ENCODE peak calls at places on chromosomes 12 and 14, in eight cellular contexts. V is GM12865, A is RWPE1, U is OCI-LY7, Y is neural crest cell, S is GM10248, B is choroid plexus epithelial cell, R is cardiac fibroblast. E is an unnamed sample.

GRCh38 chr12:18632848-18633247 is 105.0 kb downstream of the PLCZ1 start:
- DNase-seq in V (no peak), A (no peak), U (no peak), Y (no peak), S (no peak), B (no peak), R (no peak), E (no peak)

GRCh38 chr14:59267046-59267445 is 78.6 kb downstream of the DAAM1 start:
- DNase-seq in V (peak; percentile 11), A (no peak), U (no peak), Y (no peak), S (no peak), B (no peak), R (no peak), E (no peak)

GRCh38 chr12:50072198-50072907 is 12.8 kb upstream of the SMARCD1 start:
- DNase-seq in V (no peak), A (no peak), U (no peak), Y (no peak), S (no peak), B (no peak), R (no peak), E (no peak)

GRCh38 chr12:120669055-120669828 is 17.7 kb upstream of the MLEC start:
- DNase-seq in V (peak; percentile 75), A (no peak), U (peak; percentile 72), Y (peak; percentile 28), S (no peak), B (peak; percentile 46), R (no peak), E (peak; percentile 48)

GRCh38 chr12:8639936-8640335 is 22.7 kb downstream of the MFAP5 start:
- DNase-seq in V (no peak), A (no peak), U (no peak), Y (no peak), S (no peak), B (no peak), R (no peak), E (no peak)

GRCh38 chr14:20477211-20477876 is 8.1 kb downstream of the PNP start:
- DNase-seq in V (no peak), A (no peak), U (peak; percentile 51), Y (no peak), S (no peak), B (peak; percentile 49), R (peak; percentile 51), E (no peak)

GRCh38 chr12:3315201-3315661 is 175.8 kb upstream of the PRMT8 start:
- DNase-seq in V (no peak), A (peak; percentile 79), U (no peak), Y (no peak), S (no peak), B (peak; percentile 69), R (peak; percentile 70), E (peak; percentile 53)

GRCh38 chr12:110245278-110245868 is 35.7 kb upstream of the ATP2A2 start:
- DNase-seq in V (peak; percentile 68), A (no peak), U (peak; percentile 68), Y (peak; percentile 9), S (peak; percentile 55), B (no peak), R (peak; percentile 33), E (peak; percentile 54)

GRCh38 chr12:89354630-89354931 is 2.3 kb upstream of the DUSP6 start:
- DNase-seq in V (peak; percentile 11), A (no peak), U (no peak), Y (no peak), S (peak; percentile 25), B (peak; percentile 19), R (no peak), E (no peak)

GRCh38 chr12:68915055-68915454 is 17.9 kb downstream of the CPM start:
- DNase-seq in V (no peak), A (no peak), U (no peak), Y (no peak), S (no peak), B (peak; percentile 92), R (peak; percentile 98), E (peak; percentile 47)

GRCh38 chr14:68394113-68394718 is 398.7 kb downstream of the ZFP36L1 start:
- DNase-seq in V (no peak), A (no peak), U (no peak), Y (no peak), S (no peak), B (peak; percentile 27), R (no peak), E (no peak)

GRCh38 chr14:71720978-71721624 is 211.1 kb upstream of the RGS6 start:
- DNase-seq in V (peak; percentile 66), A (peak; percentile 50), U (peak; percentile 30), Y (peak; percentile 58), S (no peak), B (peak; percentile 94), R (peak; percentile 92), E (peak; percentile 79)

GRCh38 chr12:32151081-32151480 is 44.4 kb downstream of the BICD1 start:
- DNase-seq in V (no peak), A (no peak), U (no peak), Y (no peak), S (no peak), B (peak; percentile 13), R (no peak), E (no peak)

GRCh38 chr12:94318178-94318577 is 141.5 kb downstream of the CEP83 start:
- DNase-seq in V (peak; percentile 27), A (no peak), U (peak; percentile 25), Y (no peak), S (no peak), B (no peak), R (no peak), E (no peak)

GRCh38 chr12:57226588-57227314 is 2.8 kb upstream of the SHMT2 start:
- DNase-seq in V (no peak), A (no peak), U (peak; percentile 47), Y (no peak), S (no peak), B (no peak), R (no peak), E (no peak)

GRCh38 chr12:107649615-107650014 is 36.0 kb upstream of the PWP1 start:
- DNase-seq in V (no peak), A (no peak), U (no peak), Y (no peak), S (no peak), B (no peak), R (no peak), E (no peak)
- TF ChIP-seq CTCF in V (no peak), A (no peak), U (no peak), Y (no peak), S (no peak), B (no peak), R (no peak), E (no peak)

DNA sequence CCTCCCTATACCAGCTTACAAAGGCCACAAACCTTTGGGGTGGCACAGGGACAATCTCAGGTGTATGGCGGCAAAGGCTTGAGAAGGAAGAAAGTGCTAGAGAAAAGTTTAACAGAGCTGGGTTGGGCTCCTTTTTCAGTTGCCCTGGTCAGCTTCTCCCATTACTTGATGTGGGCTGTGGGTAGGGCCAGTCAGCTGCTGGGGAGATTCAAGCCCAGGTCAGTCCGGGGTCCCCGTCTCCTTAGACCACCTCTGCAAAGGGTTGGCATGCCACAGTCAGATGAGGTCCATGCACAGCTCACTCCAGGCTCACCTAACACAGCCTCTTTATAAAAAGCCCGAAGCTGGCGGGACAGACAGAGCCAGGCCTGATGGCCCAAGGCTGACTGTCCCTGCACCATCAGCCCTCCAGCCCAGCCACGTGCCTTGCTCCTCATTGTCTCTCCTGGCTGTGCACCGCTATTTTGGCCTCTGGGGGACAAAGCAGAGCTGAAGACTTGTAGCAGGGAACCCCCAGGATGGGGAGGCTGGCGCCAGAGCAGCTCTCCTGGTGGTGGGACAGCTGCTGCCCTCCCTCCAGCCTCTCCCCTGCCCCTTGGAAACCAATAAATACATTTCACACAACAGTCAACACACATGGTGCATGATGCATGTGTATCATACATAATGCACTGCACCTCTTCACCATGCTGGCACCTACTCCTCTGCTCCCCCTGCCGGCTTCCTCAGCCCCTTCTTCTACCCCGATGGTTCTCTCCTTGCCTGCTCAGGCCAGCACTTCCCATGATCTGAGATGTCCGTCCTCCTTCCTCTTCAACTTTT is 61.7 kb upstream of the DDX11 start:
- DNase-seq in V (no peak), A (no peak), U (peak; percentile 49), Y (no peak), S (no peak), B (no peak), R (no peak), E (no peak)
- TF ChIP-seq CTCF in V (peak; percentile 35), A (no peak), U (peak; percentile 75), Y (peak; percentile 42), S (peak; percentile 47), B (peak; percentile 49), R (peak; percentile 28), E (no peak)

DNA sequence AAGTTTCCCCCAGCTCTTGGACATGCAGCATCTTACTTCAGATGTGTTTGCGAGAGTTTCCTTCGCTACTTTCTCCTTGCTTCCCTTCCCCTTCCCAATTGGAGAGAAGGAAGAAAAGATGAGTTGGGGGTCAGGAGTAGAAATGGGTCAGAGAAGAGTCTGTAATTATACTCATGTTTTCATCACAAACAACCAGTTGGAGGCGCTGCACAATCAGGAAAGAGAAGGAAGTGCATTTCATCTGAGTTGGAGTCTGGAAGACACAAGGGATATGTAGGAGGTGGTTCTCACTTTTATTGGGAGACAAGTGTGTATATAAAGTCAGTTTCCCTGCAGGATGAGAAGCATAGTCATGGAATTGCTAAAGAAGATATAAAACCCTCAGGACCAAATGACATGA is 31.3 kb upstream of the VSX2 start:
- DNase-seq in V (no peak), A (no peak), U (peak; percentile 10), Y (no peak), S (no peak), B (no peak), R (no peak), E (no peak)
- TF ChIP-seq CTCF in V (peak; percentile 11), A (no peak), U (peak; percentile 74), Y (peak; percentile 28), S (no peak), B (peak; percentile 15), R (peak; percentile 14), E (no peak)

GRCh38 chr12:6752181-6752930 is 585 bp downstream of the MLF2 start:
- DNase-seq in V (peak; percentile 46), A (peak; percentile 48), U (peak; percentile 42), Y (no peak), S (peak; percentile 48), B (peak; percentile 63), R (peak; percentile 54), E (peak; percentile 28)

GRCh38 chr12:6754406-6754805 is 1.5 kb upstream of the MLF2 start:
- DNase-seq in V (no peak), A (no peak), U (no peak), Y (no peak), S (no peak), B (no peak), R (no peak), E (no peak)

GRCh38 chr12:6752931-6753771 is at the start of gene MLF2:
- DNase-seq in V (peak; percentile 98), A (peak; percentile 99), U (peak; percentile 97), Y (peak; percentile 99), S (peak; percentile 99), B (peak; percentile 100), R (peak; percentile 100), E (peak; percentile 99)

GRCh38 chr12:6751767-6752166 is 1.2 kb downstream of the MLF2 start:
- DNase-seq in V (no peak), A (no peak), U (no peak), Y (no peak), S (no peak), B (no peak), R (no peak), E (no peak)

DNA sequence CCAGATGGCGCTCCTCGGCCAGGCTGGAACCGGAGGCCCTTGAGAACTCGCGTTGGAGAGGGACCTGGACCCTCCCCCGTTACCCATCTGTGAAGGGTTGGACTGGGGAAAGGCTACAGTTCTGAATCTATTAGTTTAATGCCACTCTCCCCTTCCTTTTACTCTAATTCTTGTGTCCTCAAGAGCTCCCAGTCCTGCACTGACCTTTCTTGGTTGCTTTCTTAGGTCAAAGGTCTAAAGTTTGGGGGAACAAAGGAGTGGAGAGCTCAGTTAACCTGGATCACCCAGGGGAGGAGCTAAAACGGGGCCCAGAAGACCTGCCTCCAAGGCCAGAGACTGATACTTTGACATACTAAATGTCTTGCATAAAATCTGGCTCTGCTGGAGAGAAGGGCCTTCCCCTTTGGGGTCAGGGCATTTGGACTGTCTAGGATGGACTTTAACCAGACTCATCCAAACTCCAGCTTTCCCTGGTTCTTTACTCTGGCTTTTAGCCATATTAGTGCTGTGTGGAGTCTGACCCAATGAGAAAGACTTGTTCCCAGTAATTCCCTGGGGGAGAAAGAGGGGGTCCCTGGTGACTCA is 923 bp upstream of the MLF2 start:
- DNase-seq in V (no peak), A (no peak), U (no peak), Y (no peak), S (no peak), B (no peak), R (no peak), E (no peak)
- TF ChIP-seq CTCF in V (peak; percentile 94), A (peak; percentile 40), U (peak; percentile 97), Y (no peak), S (no peak), B (peak; percentile 96), R (peak; percentile 96), E (peak; percentile 90)

E was measured in MCF 10A.